ENCODE peak calls at places on chromosomes 13 and 19, in five cellular contexts. One of them, this sample, is unnamed.

GRCh38 chr19:23283925-23284324 is 33.7 kb upstream of the ZNF724 start:
- DNase-seq in lower lobe of right lung: peak; percentile 57
- DNase-seq in body of pancreas: peak; percentile 49
- DNase-seq in endothelial cell of umbilical vein: peak; percentile 4
- DNase-seq in CD8-positive, alpha-beta memory T cell: peak; percentile 45
- DNase-seq in this sample: peak; percentile 77

GRCh38 chr13:70960841-70961443 is 852.7 kb upstream of the KLHL1 start:
- DNase-seq in CD8-positive, alpha-beta memory T cell: no peak
- DNase-seq in body of pancreas: peak; percentile 11
- DNase-seq in lower lobe of right lung: no peak
- DNase-seq in endothelial cell of umbilical vein: peak; percentile 65
- DNase-seq in this sample: peak; percentile 8

GRCh38 chr19:38143847-38144246 is 80.2 kb downstream of the DPF1 start:
- DNase-seq in CD8-positive, alpha-beta memory T cell: no peak
- DNase-seq in body of pancreas: no peak
- DNase-seq in lower lobe of right lung: no peak
- DNase-seq in endothelial cell of umbilical vein: no peak
- DNase-seq in this sample: peak; percentile 31

GRCh38 chr13:72953391-72953960 is 105.3 kb upstream of the KLF5 start:
- DNase-seq in body of pancreas: peak; percentile 80
- DNase-seq in lower lobe of right lung: peak; percentile 76
- DNase-seq in endothelial cell of umbilical vein: no peak
- DNase-seq in CD8-positive, alpha-beta memory T cell: no peak
- DNase-seq in this sample: no peak

GRCh38 chr19:17754634-17755532 is 3.6 kb downstream of the FCHO1 start:
- DNase-seq in lower lobe of right lung: no peak
- DNase-seq in body of pancreas: no peak
- DNase-seq in CD8-positive, alpha-beta memory T cell: no peak
- DNase-seq in endothelial cell of umbilical vein: no peak
- DNase-seq in this sample: no peak

GRCh38 chr13:30409911-30410704 is 12.2 kb upstream of the UBE2L5 start:
- DNase-seq in endothelial cell of umbilical vein: no peak
- DNase-seq in CD8-positive, alpha-beta memory T cell: no peak
- DNase-seq in body of pancreas: peak; percentile 31
- DNase-seq in lower lobe of right lung: no peak
- DNase-seq in this sample: no peak

GRCh38 chr19:28358604-28359003 is 854.3 kb downstream of the UQCRFS1 start:
- DNase-seq in endothelial cell of umbilical vein: no peak
- DNase-seq in body of pancreas: no peak
- DNase-seq in CD8-positive, alpha-beta memory T cell: no peak
- DNase-seq in lower lobe of right lung: no peak
- DNase-seq in this sample: no peak

GRCh38 chr19:5045015-5045414 is 76.1 kb downstream of the KDM4B start:
- DNase-seq in lower lobe of right lung: no peak
- DNase-seq in body of pancreas: no peak
- DNase-seq in CD8-positive, alpha-beta memory T cell: no peak
- DNase-seq in endothelial cell of umbilical vein: no peak
- DNase-seq in this sample: no peak

GRCh38 chr13:25281193-25281936 is 5.9 kb downstream of the MTMR6 start:
- DNase-seq in lower lobe of right lung: no peak
- DNase-seq in endothelial cell of umbilical vein: no peak
- DNase-seq in CD8-positive, alpha-beta memory T cell: no peak
- DNase-seq in body of pancreas: no peak
- DNase-seq in this sample: no peak

GRCh38 chr19:6739884-6740588 is 556 bp downstream of the TRIP10 start:
- DNase-seq in body of pancreas: peak; percentile 50
- DNase-seq in endothelial cell of umbilical vein: peak; percentile 38
- DNase-seq in lower lobe of right lung: peak; percentile 69
- DNase-seq in CD8-positive, alpha-beta memory T cell: no peak
- DNase-seq in this sample: peak; percentile 37

GRCh38 chr13:103539265-103539664 is 473.0 kb upstream of the SLC10A2 start:
- DNase-seq in endothelial cell of umbilical vein: no peak
- DNase-seq in lower lobe of right lung: no peak
- DNase-seq in CD8-positive, alpha-beta memory T cell: no peak
- DNase-seq in body of pancreas: no peak
- DNase-seq in this sample: peak; percentile 90

GRCh38 chr19:11580665-11581418 is 3.4 kb upstream of the ACP5 start:
- DNase-seq in endothelial cell of umbilical vein: peak; percentile 79
- DNase-seq in body of pancreas: peak; percentile 37
- DNase-seq in CD8-positive, alpha-beta memory T cell: no peak
- DNase-seq in lower lobe of right lung: no peak
- DNase-seq in this sample: no peak

GRCh38 chr19:55112781-55113569 is 4.5 kb downstream of the PPP1R12C start:
- DNase-seq in lower lobe of right lung: no peak
- DNase-seq in CD8-positive, alpha-beta memory T cell: no peak
- DNase-seq in endothelial cell of umbilical vein: no peak
- DNase-seq in body of pancreas: no peak
- DNase-seq in this sample: no peak

GRCh38 chr13:65217459-65217858 is 2012.7 kb downstream of the PCDH9 start:
- DNase-seq in CD8-positive, alpha-beta memory T cell: no peak
- DNase-seq in body of pancreas: no peak
- DNase-seq in lower lobe of right lung: no peak
- DNase-seq in endothelial cell of umbilical vein: no peak
- DNase-seq in this sample: no peak

GRCh38 chr13:78786399-78786879 is 127.5 kb upstream of the OBI1 start:
- DNase-seq in body of pancreas: no peak
- DNase-seq in lower lobe of right lung: no peak
- DNase-seq in CD8-positive, alpha-beta memory T cell: no peak
- DNase-seq in endothelial cell of umbilical vein: no peak
- DNase-seq in this sample: no peak

GRCh38 chr13:67986234-67986633 is 756.1 kb upstream of the PCDH9 start:
- DNase-seq in lower lobe of right lung: no peak
- DNase-seq in endothelial cell of umbilical vein: no peak
- DNase-seq in CD8-positive, alpha-beta memory T cell: no peak
- DNase-seq in body of pancreas: no peak
- DNase-seq in this sample: no peak

GRCh38 chr13:106176103-106176502 is 359.4 kb downstream of the EFNB2 start:
- DNase-seq in lower lobe of right lung: no peak
- DNase-seq in CD8-positive, alpha-beta memory T cell: no peak
- DNase-seq in body of pancreas: no peak
- DNase-seq in endothelial cell of umbilical vein: no peak
- DNase-seq in this sample: no peak

GRCh38 chr19:17680235-17680722 is 7.9 kb downstream of the UNC13A start:
- DNase-seq in body of pancreas: peak; percentile 71
- DNase-seq in endothelial cell of umbilical vein: peak; percentile 74
- DNase-seq in CD8-positive, alpha-beta memory T cell: peak; percentile 58
- DNase-seq in lower lobe of right lung: peak; percentile 83
- DNase-seq in this sample: peak; percentile 73

GRCh38 chr19:22603518-22604440 is 30.3 kb upstream of the ZNF492 start:
- DNase-seq in lower lobe of right lung: no peak
- DNase-seq in CD8-positive, alpha-beta memory T cell: no peak
- DNase-seq in body of pancreas: no peak
- DNase-seq in endothelial cell of umbilical vein: no peak
- DNase-seq in this sample: no peak

GRCh38 chr13:33806470-33807248 is 11.3 kb upstream of the RFC3 start:
- DNase-seq in CD8-positive, alpha-beta memory T cell: no peak
- DNase-seq in endothelial cell of umbilical vein: no peak
- DNase-seq in lower lobe of right lung: no peak
- DNase-seq in body of pancreas: no peak
- DNase-seq in this sample: no peak

GRCh38 chr13:73303858-73304257 is 245.1 kb downstream of the KLF5 start:
- DNase-seq in endothelial cell of umbilical vein: no peak
- DNase-seq in CD8-positive, alpha-beta memory T cell: no peak
- DNase-seq in body of pancreas: no peak
- DNase-seq in lower lobe of right lung: no peak
- DNase-seq in this sample: no peak

GRCh38 chr19:8663920-8664670 is 33.7 kb downstream of the NFILZ start:
- DNase-seq in lower lobe of right lung: no peak
- DNase-seq in endothelial cell of umbilical vein: no peak
- DNase-seq in body of pancreas: peak; percentile 31
- DNase-seq in CD8-positive, alpha-beta memory T cell: peak; percentile 16
- DNase-seq in this sample: no peak

GRCh38 chr13:102235689-102236088 is 166.2 kb downstream of the FGF14 start:
- DNase-seq in CD8-positive, alpha-beta memory T cell: no peak
- DNase-seq in lower lobe of right lung: no peak
- DNase-seq in endothelial cell of umbilical vein: no peak
- DNase-seq in body of pancreas: no peak
- DNase-seq in this sample: no peak

GRCh38 chr13:94702181-94703041 is 9.9 kb downstream of the SOX21 start:
- DNase-seq in CD8-positive, alpha-beta memory T cell: no peak
- DNase-seq in body of pancreas: no peak
- DNase-seq in endothelial cell of umbilical vein: no peak
- DNase-seq in lower lobe of right lung: no peak
- DNase-seq in this sample: no peak
- H3K27me3 ChIP-seq in CD8-positive, alpha-beta memory T cell: peaks cover 68% of the 10 kb centered on the region
- H3K27me3 ChIP-seq in body of pancreas: peaks cover 19% of the 10 kb centered on the region
- H3K27me3 ChIP-seq in endothelial cell of umbilical vein: peaks cover 84% of the 10 kb centered on the region
- H3K27me3 ChIP-seq in lower lobe of right lung: peaks cover 93% of the 10 kb centered on the region
- H3K27me3 ChIP-seq in this sample: peaks cover 91% of the 10 kb centered on the region

GRCh38 chr13:113118328-113119021 is 4.1 kb upstream of the F10 start:
- DNase-seq in endothelial cell of umbilical vein: no peak
- DNase-seq in body of pancreas: no peak
- DNase-seq in lower lobe of right lung: peak; percentile 25
- DNase-seq in CD8-positive, alpha-beta memory T cell: no peak
- DNase-seq in this sample: peak; percentile 11

GRCh38 chr13:113119166-113119821 is 3.3 kb upstream of the F10 start:
- DNase-seq in body of pancreas: no peak
- DNase-seq in CD8-positive, alpha-beta memory T cell: no peak
- DNase-seq in endothelial cell of umbilical vein: no peak
- DNase-seq in lower lobe of right lung: no peak
- DNase-seq in this sample: peak; percentile 5

GRCh38 chr13:113117335-113117872 is 5.2 kb upstream of the F10 start:
- DNase-seq in CD8-positive, alpha-beta memory T cell: no peak
- DNase-seq in endothelial cell of umbilical vein: no peak
- DNase-seq in body of pancreas: no peak
- DNase-seq in lower lobe of right lung: peak; percentile 24
- DNase-seq in this sample: peak; percentile 8

GRCh38 chr13:113116871-113117271 is 5.7 kb upstream of the F10 start:
- DNase-seq in endothelial cell of umbilical vein: no peak
- DNase-seq in body of pancreas: peak; percentile 0
- DNase-seq in CD8-positive, alpha-beta memory T cell: no peak
- DNase-seq in lower lobe of right lung: no peak
- DNase-seq in this sample: peak; percentile 6

GRCh38 chr13:113117956-113118327 is 4.7 kb upstream of the F10 start:
- DNase-seq in lower lobe of right lung: peak; percentile 25
- DNase-seq in CD8-positive, alpha-beta memory T cell: no peak
- DNase-seq in endothelial cell of umbilical vein: no peak
- DNase-seq in body of pancreas: peak; percentile 0
- DNase-seq in this sample: peak; percentile 9
- H3K27me3 ChIP-seq in lower lobe of right lung: peaks cover 12% of the 10 kb centered on the region
- H3K27me3 ChIP-seq in CD8-positive, alpha-beta memory T cell: no peaks in the 10 kb centered on the region
- H3K27me3 ChIP-seq in endothelial cell of umbilical vein: no peaks in the 10 kb centered on the region
- H3K27me3 ChIP-seq in body of pancreas: no peaks in the 10 kb centered on the region
- H3K27me3 ChIP-seq in this sample: no peaks in the 10 kb centered on the region

GRCh38 chr13:21000647-21001046 is 60.7 kb downstream of the LATS2 start:
- DNase-seq in body of pancreas: no peak
- DNase-seq in lower lobe of right lung: no peak
- DNase-seq in CD8-positive, alpha-beta memory T cell: no peak
- DNase-seq in endothelial cell of umbilical vein: no peak
- DNase-seq in this sample: no peak
- H3K27me3 ChIP-seq in body of pancreas: no peaks in the 10 kb centered on the region
- H3K27me3 ChIP-seq in lower lobe of right lung: no peaks in the 10 kb centered on the region
- H3K27me3 ChIP-seq in CD8-positive, alpha-beta memory T cell: no peaks in the 10 kb centered on the region
- H3K27me3 ChIP-seq in endothelial cell of umbilical vein: no peaks in the 10 kb centered on the region
- H3K27me3 ChIP-seq in this sample: no peaks in the 10 kb centered on the region

DNA sequence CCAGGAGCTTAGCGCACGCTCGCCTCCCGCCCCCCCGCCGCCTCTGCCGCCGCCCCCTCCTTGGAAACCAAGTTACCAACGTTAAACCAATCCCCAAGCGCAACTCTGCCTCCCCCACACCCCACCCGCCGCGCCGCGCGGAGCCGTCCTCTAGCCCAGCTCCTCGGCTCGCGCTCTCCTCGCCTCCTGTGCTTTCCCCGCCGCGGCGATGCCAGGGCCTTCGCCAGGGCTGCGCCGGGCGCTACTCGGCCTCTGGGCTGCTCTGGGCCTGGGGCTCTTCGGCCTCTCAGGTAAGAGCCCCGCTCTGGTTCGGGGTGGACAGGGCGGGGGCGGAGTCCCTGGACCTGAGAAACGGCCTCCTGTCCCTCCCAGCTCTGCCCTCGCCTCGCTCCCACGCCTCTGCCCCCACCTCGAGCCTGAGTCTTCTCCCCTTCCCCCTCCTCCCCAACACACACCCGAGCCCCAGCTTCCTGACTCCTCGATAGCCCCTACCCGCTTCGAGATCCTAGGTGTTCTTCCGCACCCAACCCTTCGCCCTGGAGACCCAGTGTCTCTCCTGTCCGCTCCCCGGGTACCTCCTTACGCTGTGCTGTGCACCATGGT is at the start of gene ICAM5:
- DNase-seq in lower lobe of right lung: no peak
- DNase-seq in endothelial cell of umbilical vein: no peak
- DNase-seq in body of pancreas: no peak
- DNase-seq in CD8-positive, alpha-beta memory T cell: no peak
- DNase-seq in this sample: peak; percentile 49
- H3K27me3 ChIP-seq in lower lobe of right lung: peaks cover 52% of the 10 kb centered on the region
- H3K27me3 ChIP-seq in endothelial cell of umbilical vein: peaks cover 42% of the 10 kb centered on the region
- H3K27me3 ChIP-seq in body of pancreas: peaks cover 63% of the 10 kb centered on the region
- H3K27me3 ChIP-seq in CD8-positive, alpha-beta memory T cell: peaks cover 60% of the 10 kb centered on the region
- H3K27me3 ChIP-seq in this sample: peaks cover 9% of the 10 kb centered on the region

GRCh38 chr13:111469916-111470506 is 149.6 kb downstream of the TEX29 start:
- DNase-seq in endothelial cell of umbilical vein: no peak
- DNase-seq in lower lobe of right lung: no peak
- DNase-seq in body of pancreas: no peak
- DNase-seq in CD8-positive, alpha-beta memory T cell: no peak
- DNase-seq in this sample: no peak

GRCh38 chr13:111469450-111469849 is 149.0 kb downstream of the TEX29 start:
- DNase-seq in body of pancreas: no peak
- DNase-seq in CD8-positive, alpha-beta memory T cell: no peak
- DNase-seq in lower lobe of right lung: no peak
- DNase-seq in endothelial cell of umbilical vein: no peak
- DNase-seq in this sample: no peak

GRCh38 chr13:111470933-111471332 is 150.5 kb downstream of the TEX29 start:
- DNase-seq in CD8-positive, alpha-beta memory T cell: no peak
- DNase-seq in lower lobe of right lung: no peak
- DNase-seq in endothelial cell of umbilical vein: no peak
- DNase-seq in body of pancreas: no peak
- DNase-seq in this sample: no peak

GRCh38 chr13:111468037-111468959 is 147.9 kb downstream of the TEX29 start:
- DNase-seq in body of pancreas: no peak
- DNase-seq in CD8-positive, alpha-beta memory T cell: no peak
- DNase-seq in lower lobe of right lung: no peak
- DNase-seq in endothelial cell of umbilical vein: no peak
- DNase-seq in this sample: no peak

DNA sequence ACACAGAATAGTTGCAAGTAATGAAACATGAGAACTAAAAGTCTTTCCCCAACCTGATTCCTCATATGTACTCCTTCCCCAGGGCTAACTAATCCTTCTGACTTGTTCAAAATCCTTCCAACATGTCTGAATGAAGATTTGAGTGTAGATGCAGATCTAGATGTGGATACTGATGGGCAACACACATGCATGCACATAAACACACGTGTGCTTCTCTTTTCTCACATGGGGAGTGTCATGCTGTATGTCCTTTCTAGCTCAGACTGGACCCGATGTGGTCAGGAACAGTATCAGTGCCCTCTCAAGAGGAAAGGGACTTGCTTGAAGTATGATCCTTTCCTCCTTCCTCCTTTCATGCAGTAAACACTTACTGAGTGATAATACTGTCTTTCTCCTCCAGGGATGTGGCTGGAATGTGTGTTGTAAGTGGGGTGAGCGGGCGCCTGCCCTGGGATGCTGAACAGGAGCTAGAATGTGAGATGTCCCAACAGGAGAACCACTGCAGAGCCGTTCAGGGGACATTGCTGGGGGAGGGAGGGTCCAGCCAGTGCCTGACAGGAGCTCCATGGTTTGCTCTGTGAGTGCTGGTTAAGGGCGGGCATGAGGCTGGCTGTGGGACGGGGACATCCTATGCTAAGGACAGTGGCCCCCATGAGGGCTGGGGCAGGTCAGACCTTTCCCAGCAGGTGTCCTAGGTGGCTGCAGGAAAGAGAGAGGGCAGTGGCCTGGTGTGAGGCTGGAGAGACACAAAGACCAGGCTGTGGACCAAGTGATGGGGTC is 146.9 kb downstream of the TEX29 start:
- DNase-seq in CD8-positive, alpha-beta memory T cell: no peak
- DNase-seq in body of pancreas: no peak
- DNase-seq in lower lobe of right lung: no peak
- DNase-seq in endothelial cell of umbilical vein: no peak
- DNase-seq in this sample: no peak
- H3K27me3 ChIP-seq in CD8-positive, alpha-beta memory T cell: no peaks in the 10 kb centered on the region
- H3K27me3 ChIP-seq in body of pancreas: no peaks in the 10 kb centered on the region
- H3K27me3 ChIP-seq in lower lobe of right lung: peaks cover 22% of the 10 kb centered on the region
- H3K27me3 ChIP-seq in endothelial cell of umbilical vein: no peaks in the 10 kb centered on the region
- H3K27me3 ChIP-seq in this sample: peaks cover 99% of the 10 kb centered on the region

This sample was measured in WERI-Rb-1.